ENCODE peak calls at places on chromosomes 16 and 17, in five cellular contexts. R is H1, F is HepG2, L is HEK293T, U is GM12878. P is an unnamed sample.

GRCh38 chr17:51164911-51165679 is 1.1 kb upstream of the NME2 start:
- DNase-seq in R (no peak), L (no peak), F (peak; percentile 28), U (no peak), P (no peak)

GRCh38 chr16:19851476-19851875 is 33.2 kb downstream of the GPRC5B start:
- DNase-seq in U (no peak), R (no peak), F (no peak), L (no peak), P (no peak)

GRCh38 chr17:38454528-38454927 is 26.3 kb downstream of the ARHGAP23 start:
- DNase-seq in U (no peak), R (no peak), F (no peak), L (no peak), P (no peak)

GRCh38 chr16:3170440-3171180 is 17.4 kb upstream of the OR1F1 start:
- DNase-seq in U (no peak), F (no peak), L (no peak), R (peak; percentile 77), P (no peak)

GRCh38 chr16:30567991-30568638 is 3.4 kb downstream of the ZNF688 start:
- DNase-seq in U (peak; percentile 66), L (no peak), R (no peak), F (peak; percentile 62), P (no peak)

GRCh38 chr16:54210437-54211081 is 76.0 kb downstream of the IRX3 start:
- DNase-seq in R (no peak), U (no peak), L (no peak), F (no peak), P (no peak)

GRCh38 chr16:66682271-66682670 is 14.3 kb downstream of the CMTM4 start:
- DNase-seq in F (no peak), R (no peak), L (no peak), U (no peak), P (no peak)

GRCh38 chr17:1232786-1233185 is 37.5 kb upstream of the BHLHA9 start:
- DNase-seq in R (no peak), U (no peak), L (no peak), F (no peak), P (no peak)

GRCh38 chr17:61201211-61201610 is 198.4 kb upstream of the TBX2 start:
- DNase-seq in L (no peak), F (peak; percentile 44), U (no peak), R (no peak), P (no peak)

GRCh38 chr17:43733956-43734355 is 24.6 kb downstream of the SOST start:
- DNase-seq in R (no peak), U (no peak), L (no peak), F (no peak), P (no peak)
- TF ChIP-seq SUZ12 in R (no peak), U (no peak), L (no peak), F (no peak), P (no peak)

GRCh38 chr17:37047631-37048104 is 98.9 kb downstream of the AATF start:
- DNase-seq in R (peak; percentile 90), F (peak; percentile 68), U (peak; percentile 17), L (peak; percentile 64), P (peak; percentile 84)

GRCh38 chr17:37048806-37049205 is 100.1 kb downstream of the AATF start:
- DNase-seq in F (no peak), R (no peak), L (no peak), U (no peak), P (no peak)

GRCh38 chr17:37041931-37042330 is 93.2 kb downstream of the AATF start:
- DNase-seq in F (no peak), L (no peak), U (no peak), R (no peak), P (no peak)

GRCh38 chr17:37043201-37043600 is 94.4 kb downstream of the AATF start:
- DNase-seq in U (no peak), L (no peak), F (peak; percentile 80), R (peak; percentile 37), P (peak; percentile 30)

GRCh38 chr17:37045271-37045946 is 96.7 kb downstream of the AATF start:
- DNase-seq in R (peak; percentile 45), F (no peak), L (no peak), U (no peak), P (no peak)
- TF ChIP-seq SUZ12 in R (no peak), F (no peak), L (no peak), U (no peak), P (no peak)

GRCh38 chr17:57032343-57032742 is 52.7 kb upstream of the AKAP1 start:
- DNase-seq in L (no peak), F (no peak), U (no peak), R (no peak), P (no peak)
- TF ChIP-seq SUZ12 in L (no peak), F (no peak), U (no peak), R (no peak), P (no peak)

DNA sequence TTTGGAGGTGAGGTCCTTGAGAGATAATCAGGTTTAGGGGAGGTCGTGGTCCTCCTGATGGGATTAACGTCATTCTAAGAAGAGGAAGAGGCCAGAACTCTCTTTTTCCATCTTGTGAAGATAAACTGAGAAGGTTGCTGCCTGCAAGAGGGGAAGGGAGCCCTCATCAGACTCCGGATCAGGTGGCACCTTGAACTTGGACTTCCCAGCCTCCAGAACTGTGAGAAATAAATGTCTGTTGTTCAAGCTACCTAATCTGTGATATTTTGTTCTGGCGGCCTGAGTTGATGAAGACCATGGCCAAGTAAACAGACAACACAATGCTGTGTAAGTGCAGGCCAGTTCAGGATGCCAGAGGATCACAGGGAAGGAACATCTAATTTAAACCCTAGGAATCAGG is 10.9 kb upstream of the PRKCB start:
- DNase-seq in F (no peak), R (no peak), U (no peak), L (no peak), P (no peak)
- TF ChIP-seq SUZ12 in F (no peak), R (no peak), U (no peak), L (no peak), P (no peak)

P was measured in NT2/D1.